ENCODE peak calls at places on chromosomes 12 and 14, in eight cellular contexts. K is A549, G is lower leg skin, C is WTC11, A is GM12865, Y is A172, N is myocyte, Q is upper lobe of right lung. Z is an unnamed sample.

GRCh38 chr12:24500466-24501232 is 448.3 kb downstream of the BCAT1 start:
- DNase-seq in K (no peak), G (no peak), N (no peak), A (no peak), C (no peak), Q (no peak), Y (no peak), Z (no peak)

GRCh38 chr12:121911824-121912585 is 6.4 kb upstream of the CFAP251 start:
- DNase-seq in C (no peak), Y (no peak), A (peak; percentile 61), N (no peak), G (no peak), K (no peak), Q (no peak), Z (no peak)

GRCh38 chr12:52004042-52004648 is 2.6 kb upstream of the TAMALIN start:
- DNase-seq in C (peak; percentile 74), G (no peak), A (no peak), Y (peak; percentile 58), K (peak; percentile 69), N (peak; percentile 83), Q (no peak), Z (peak; percentile 20)

GRCh38 chr14:101364503-101365328 is 196.6 kb upstream of the DIO3 start:
- DNase-seq in G (peak; percentile 80), Q (no peak), K (no peak), C (no peak), A (no peak), N (no peak), Y (no peak), Z (no peak)

GRCh38 chr14:36835145-36835544 is 173.5 kb downstream of the PAX9 start:
- DNase-seq in G (no peak), N (no peak), Y (peak; percentile 3), A (no peak), K (no peak), Q (no peak), C (no peak), Z (no peak)

GRCh38 chr12:53955036-53955775 is 503 bp downstream of the HOXC12 start:
- DNase-seq in C (peak; percentile 41), K (no peak), A (no peak), G (no peak), Y (no peak), N (no peak), Q (no peak), Z (no peak)

GRCh38 chr12:127964717-127965116 is 302.3 kb upstream of the TMEM132C start:
- DNase-seq in K (peak; percentile 18), A (no peak), N (no peak), Q (no peak), C (no peak), G (no peak), Y (peak; percentile 58), Z (no peak)

GRCh38 chr12:45122776-45123380 is 72.0 kb upstream of the DBX2 start:
- DNase-seq in G (no peak), C (peak; percentile 22), Q (no peak), K (peak; percentile 72), N (peak; percentile 36), Y (peak; percentile 6), A (peak; percentile 11), Z (peak; percentile 47)

GRCh38 chr14:101077511-101078074 is 174.1 kb upstream of the RTL1 start:
- DNase-seq in Y (no peak), N (peak; percentile 21), K (no peak), A (no peak), Q (peak; percentile 65), G (no peak), C (peak; percentile 73), Z (no peak)

GRCh38 chr12:53651718-53652117 is 24.2 kb downstream of the ATP5MC2 start:
- DNase-seq in Y (no peak), N (peak; percentile 63), K (no peak), G (no peak), A (no peak), Q (no peak), C (no peak), Z (no peak)

GRCh38 chr14:101520621-101521305 is 40.5 kb upstream of the DIO3 start:
- DNase-seq in K (no peak), Q (no peak), G (peak; percentile 69), N (no peak), Y (no peak), C (no peak), A (no peak), Z (no peak)

GRCh38 chr14:35078082-35078481 is 32.0 kb downstream of the FAM177A1 start:
- DNase-seq in N (no peak), K (no peak), Q (no peak), C (no peak), Y (no peak), G (no peak), A (no peak), Z (no peak)

GRCh38 chr12:19021240-19021639 is 108.3 kb upstream of the PLEKHA5 start:
- DNase-seq in N (no peak), C (no peak), K (no peak), A (no peak), G (no peak), Y (no peak), Q (no peak), Z (no peak)

GRCh38 chr12:112130461-112130998 is 5.2 kb downstream of the TRAFD1 start:
- DNase-seq in Q (no peak), Y (peak; percentile 38), A (peak; percentile 68), K (no peak), N (peak; percentile 21), G (no peak), C (no peak), Z (no peak)

GRCh38 chr12:48690990-48691389 is 9.0 kb upstream of the KANSL2 start:
- DNase-seq in A (no peak), K (no peak), N (peak; percentile 55), C (no peak), Q (no peak), G (no peak), Y (no peak), Z (no peak)

GRCh38 chr12:106205208-106206069 is 42.4 kb downstream of the CKAP4 start:
- DNase-seq in A (peak; percentile 8), Q (no peak), G (no peak), C (no peak), N (peak; percentile 34), K (peak; percentile 61), Y (peak; percentile 25), Z (no peak)

GRCh38 chr14:73759714-73760597 is 45.8 kb upstream of the PNMA1 start:
- DNase-seq in K (peak; percentile 98), N (peak; percentile 96), G (peak; percentile 97), Y (peak; percentile 91), A (peak; percentile 98), C (peak; percentile 95), Q (peak; percentile 98), Z (peak; percentile 97)

GRCh38 chr12:4806439-4807115 is 86.4 kb downstream of the GALNT8 start:
- DNase-seq in C (no peak), K (no peak), A (no peak), Y (no peak), N (no peak), Q (no peak), G (no peak), Z (no peak)

GRCh38 chr12:104049278-104050257 is at the start of gene GLT8D2:
- DNase-seq in C (peak; percentile 70), Y (no peak), K (no peak), A (no peak), Q (peak; percentile 71), N (peak; percentile 67), G (no peak), Z (no peak)

GRCh38 chr12:101552277-101552676 is 42.5 kb upstream of the MYBPC1 start:
- DNase-seq in K (peak; percentile 16), N (peak; percentile 98), C (no peak), G (peak; percentile 27), Y (peak; percentile 5), A (no peak), Q (no peak), Z (peak; percentile 23)

GRCh38 chr12:4164591-4165558 is 108.7 kb upstream of the CCND2 start:
- DNase-seq in G (no peak), K (no peak), A (peak; percentile 77), Q (peak; percentile 66), C (peak; percentile 77), N (peak; percentile 63), Y (no peak), Z (no peak)

GRCh38 chr14:97025722-97026121 is 228.5 kb downstream of the VRK1 start:
- DNase-seq in K (no peak), N (no peak), G (no peak), Y (no peak), Q (no peak), A (peak; percentile 55), C (peak; percentile 71), Z (no peak)

GRCh38 chr14:72839351-72839750 is 54.5 kb downstream of the DPF3 start:
- DNase-seq in N (no peak), Y (no peak), G (no peak), A (no peak), Q (no peak), K (no peak), C (no peak), Z (no peak)

GRCh38 chr14:61456720-61457119 is 135.3 kb downstream of the PRKCH start:
- DNase-seq in A (peak; percentile 85), Q (no peak), K (peak; percentile 76), N (peak; percentile 87), Y (peak; percentile 58), G (peak; percentile 87), C (peak; percentile 77), Z (peak; percentile 74)

GRCh38 chr12:6367969-6368892 is 7.1 kb downstream of the SCNN1A start:
- DNase-seq in Q (no peak), C (no peak), G (no peak), K (peak; percentile 67), N (peak; percentile 38), A (peak; percentile 37), Y (peak; percentile 32), Z (no peak)

GRCh38 chr12:94670075-94670474 is 19.7 kb upstream of the TMCC3 start:
- DNase-seq in G (no peak), K (no peak), N (no peak), Y (no peak), C (no peak), Q (no peak), A (no peak), Z (no peak)

GRCh38 chr12:124994435-124994975 is 1.1 kb downstream of the BRI3BP start:
- DNase-seq in Y (no peak), K (peak; percentile 40), N (no peak), A (peak; percentile 74), Q (no peak), G (no peak), C (no peak), Z (no peak)

GRCh38 chr14:51395361-51395849 is 155.4 kb downstream of the TMX1 start:
- DNase-seq in A (no peak), K (peak; percentile 22), G (peak; percentile 57), Y (peak; percentile 46), N (peak; percentile 95), Q (no peak), C (peak; percentile 12), Z (peak; percentile 99)

GRCh38 chr12:48977290-48978281 is 536 bp upstream of the WNT1 start:
- DNase-seq in Q (peak; percentile 87), K (peak; percentile 64), N (no peak), C (peak; percentile 75), G (no peak), Y (no peak), A (peak; percentile 70), Z (no peak)

GRCh38 chr12:4653257-4653656 is 4.3 kb downstream of the NDUFA9 start:
- DNase-seq in C (no peak), G (no peak), N (no peak), A (no peak), Y (no peak), Q (no peak), K (no peak), Z (no peak)

GRCh38 chr12:119328111-119328510 is 6.4 kb upstream of the CCDC60 start:
- DNase-seq in K (peak; percentile 43), C (peak; percentile 75), Q (no peak), Y (peak; percentile 1), N (no peak), G (no peak), A (peak; percentile 50), Z (no peak)

GRCh38 chr12:92784356-92784755 is 81.6 kb downstream of the PLEKHG7 start:
- DNase-seq in Q (no peak), A (no peak), C (no peak), N (peak; percentile 70), K (no peak), G (no peak), Y (no peak), Z (no peak)

GRCh38 chr12:53995311-53996187 is 4.4 kb upstream of the HOXC9 start:
- DNase-seq in A (no peak), Y (no peak), N (no peak), G (no peak), K (peak; percentile 58), C (peak; percentile 76), Q (no peak), Z (no peak)

GRCh38 chr12:110927545-110927944 is 7.2 kb upstream of the MYL2 start:
- DNase-seq in N (no peak), A (no peak), Y (no peak), K (no peak), G (no peak), C (no peak), Q (peak; percentile 13), Z (no peak)